ENCODE peak calls at places on chromosomes 1 and 21, in four cellular contexts. D is PC-9, L is ELR, X is EL. E is an unnamed sample.

GRCh38 chr1:62280960-62281465 is 38.2 kb downstream of the KANK4 start:
- DNase-seq in D (no peak), L (no peak), X (no peak), E (no peak)

GRCh38 chr1:37476087-37476452 is 1.7 kb downstream of the ZC3H12A start:
- DNase-seq in D (no peak), L (no peak), X (no peak), E (no peak)

GRCh38 chr21:37412603-37413360 is 46.2 kb downstream of the DYRK1A start:
- DNase-seq in D (no peak), L (peak), X (peak), E (no peak)

GRCh38 chr1:37480125-37480466 is 5.7 kb downstream of the ZC3H12A start:
- DNase-seq in D (no peak), L (no peak), X (no peak), E (no peak)

GRCh38 chr21:45004481-45005263 is 64.8 kb downstream of the SLX9 start:
- DNase-seq in D (no peak), L (peak), X (no peak), E (no peak)

GRCh38 chr1:31718519-31718918 is 14.7 kb upstream of the COL16A1 start:
- DNase-seq in D (no peak), L (no peak), X (no peak), E (no peak)

GRCh38 chr1:34262454-34262853 is 85.7 kb downstream of the C1orf94 start:
- DNase-seq in D (no peak), L (no peak), X (no peak), E (no peak)

GRCh38 chr21:17901458-17902092 is 82.4 kb upstream of the C21orf91 start:
- DNase-seq in D (peak), L (no peak), X (no peak), E (no peak)

GRCh38 chr21:44686000-44686781 is 4.2 kb upstream of the KRTAP12-1 start:
- DNase-seq in D (no peak), L (no peak), X (no peak), E (no peak)

GRCh38 chr1:150765229-150765976 is at the start of gene CTSS:
- DNase-seq in D (no peak), L (peak), X (peak), E (peak)

GRCh38 chr1:61618193-61618592 is 106.7 kb downstream of the TM2D1 start:
- DNase-seq in D (no peak), L (no peak), X (no peak), E (no peak)

GRCh38 chr1:39639333-39640130 is at the start of gene HEYL:
- DNase-seq in D (no peak), L (peak), X (peak), E (no peak)

GRCh38 chr1:54051936-54052469 is 1.0 kb downstream of the TMEM59 start:
- DNase-seq in D (no peak), L (peak), X (peak), E (peak)

GRCh38 chr1:77282866-77283539 is 1.2 kb downstream of the AK5 start:
- DNase-seq in D (no peak), L (peak), X (peak), E (no peak)

GRCh38 chr1:91174734-91175133 is 152.9 kb upstream of the ZNF644 start:
- DNase-seq in D (no peak), L (no peak), X (no peak), E (no peak)

GRCh38 chr1:64933296-64934070 is 32.9 kb downstream of the JAK1 start:
- DNase-seq in D (no peak), L (peak), X (peak), E (peak)

GRCh38 chr1:64687725-64688285 is 57.1 kb upstream of the RAVER2 start:
- DNase-seq in D (no peak), L (peak), X (peak), E (peak)

GRCh38 chr1:182968151-182968741 is 15.3 kb upstream of the SHCBP1L start:
- DNase-seq in D (peak), L (peak), X (peak), E (peak)

GRCh38 chr1:118185083-118185899 is at the start of gene SPAG17:
- DNase-seq in D (no peak), L (peak), X (peak), E (no peak)

GRCh38 chr21:15514073-15514946 is 215.5 kb upstream of the USP25 start:
- DNase-seq in D (no peak), L (no peak), X (no peak), E (no peak)

GRCh38 chr1:116717318-116717717 is 36.9 kb upstream of the CD2 start:
- DNase-seq in D (no peak), L (no peak), X (no peak), E (no peak)

GRCh38 chr1:66553846-66554245 is 19.9 kb downstream of the SGIP1 start:
- DNase-seq in D (no peak), L (peak), X (peak), E (no peak)

GRCh38 chr1:118304722-118305344 is 119.8 kb upstream of the SPAG17 start:
- DNase-seq in D (no peak), L (peak), X (peak), E (peak)

E was measured in MCF 10A.